ENCODE peak calls at places on chromosomes 13 and 19, in six cellular contexts. P is T-helper 2 cell; R is stimulated activated CD8-positive, alpha-beta memory T cell treated with anti-CD3 and anti-CD28 coated beads, Interleukin-15, amount 100 ng/mL, for 24 hours; D is BE2C; S is Right ventricle myocardium superior; F is RPMI7951. C is an unnamed sample.

GRCh38 chr19:35307990-35308389 is 16.0 kb downstream of the MAG start:
- DNase-seq in R (no peak), F (no peak), P (no peak), D (no peak), S (peak), C (no peak)

GRCh38 chr13:64643066-64643465 is 2587.1 kb downstream of the PCDH9 start:
- DNase-seq in P (no peak), R (no peak), F (no peak), S (no peak), D (no peak), C (no peak)

GRCh38 chr13:64075543-64076271 is 2660.1 kb upstream of the PCDH20 start:
- DNase-seq in F (peak), D (no peak), S (peak), R (no peak), P (no peak), C (peak)

GRCh38 chr13:111177803-111178389 is 62.8 kb downstream of the ARHGEF7 start:
- DNase-seq in S (no peak), P (no peak), R (no peak), D (no peak), F (no peak), C (no peak)

GRCh38 chr13:98089246-98089645 is 53.6 kb upstream of the FARP1 start:
- DNase-seq in F (no peak), P (no peak), S (no peak), R (no peak), D (no peak), C (no peak)

GRCh38 chr19:40799558-40800338 is 757 bp downstream of the EGLN2 start:
- DNase-seq in D (peak), F (peak), S (peak), R (no peak), P (no peak), C (no peak)

GRCh38 chr19:57815247-57816075 is 748 bp upstream of the ZNF552 start:
- DNase-seq in F (no peak), P (no peak), D (no peak), S (no peak), R (no peak), C (no peak)

GRCh38 chr13:105982219-105982618 is 553.2 kb downstream of the EFNB2 start:
- DNase-seq in F (no peak), S (no peak), P (no peak), R (no peak), D (no peak), C (no peak)

GRCh38 chr19:22634450-22634827 is 315 bp downstream of the ZNF492 start:
- DNase-seq in R (no peak), P (no peak), S (no peak), F (peak), D (no peak), C (no peak)

GRCh38 chr19:55460670-55461258 is 678 bp downstream of the ISOC2 start:
- DNase-seq in D (peak), P (peak), R (no peak), F (peak), S (peak), C (no peak)

GRCh38 chr13:110683203-110683883 is 22.6 kb downstream of the CARS2 start:
- DNase-seq in D (no peak), F (peak), R (no peak), P (no peak), S (no peak), C (no peak)